ENCODE peak calls at places on chromosomes 2 and 18, in nine cellular contexts. One of them, this sample, is unnamed.

GRCh38 chr2:70301344-70302194 is at the start of gene FAM136A:
- DNase-seq in psoas muscle: peak; percentile 93
- DNase-seq in cardiac fibroblast: peak; percentile 80
- DNase-seq in prostate gland: peak; percentile 78
- DNase-seq in suprapubic skin: peak; percentile 91
- DNase-seq in stomach: peak; percentile 90
- DNase-seq in brain microvascular endothelial cell: peak; percentile 49
- DNase-seq in CD8-positive, alpha-beta T cell: peak; percentile 78
- DNase-seq in AG04450: peak; percentile 11
- DNase-seq in this sample: peak; percentile 10

GRCh38 chr18:9520666-9521065 is 45.4 kb downstream of the RALBP1 start:
- DNase-seq in psoas muscle: no peak
- DNase-seq in cardiac fibroblast: peak; percentile 28
- DNase-seq in prostate gland: no peak
- DNase-seq in suprapubic skin: no peak
- DNase-seq in stomach: no peak
- DNase-seq in brain microvascular endothelial cell: no peak
- DNase-seq in CD8-positive, alpha-beta T cell: no peak
- DNase-seq in AG04450: no peak
- DNase-seq in this sample: no peak

GRCh38 chr2:105783151-105783738 is 38.5 kb downstream of the NCK2 start:
- DNase-seq in psoas muscle: no peak
- DNase-seq in cardiac fibroblast: no peak
- DNase-seq in prostate gland: no peak
- DNase-seq in suprapubic skin: no peak
- DNase-seq in stomach: no peak
- DNase-seq in brain microvascular endothelial cell: no peak
- DNase-seq in CD8-positive, alpha-beta T cell: no peak
- DNase-seq in AG04450: no peak
- DNase-seq in this sample: no peak

GRCh38 chr2:10170256-10170655 is 47.7 kb downstream of the RRM2 start:
- DNase-seq in psoas muscle: no peak
- DNase-seq in cardiac fibroblast: peak; percentile 50
- DNase-seq in prostate gland: no peak
- DNase-seq in suprapubic skin: no peak
- DNase-seq in stomach: no peak
- DNase-seq in brain microvascular endothelial cell: no peak
- DNase-seq in CD8-positive, alpha-beta T cell: no peak
- DNase-seq in AG04450: no peak
- DNase-seq in this sample: peak; percentile 29

GRCh38 chr2:123359636-123360035 is 665.5 kb upstream of the CNTNAP5 start:
- DNase-seq in psoas muscle: no peak
- DNase-seq in cardiac fibroblast: no peak
- DNase-seq in prostate gland: no peak
- DNase-seq in suprapubic skin: no peak
- DNase-seq in stomach: no peak
- DNase-seq in brain microvascular endothelial cell: no peak
- DNase-seq in CD8-positive, alpha-beta T cell: no peak
- DNase-seq in AG04450: no peak
- DNase-seq in this sample: no peak

GRCh38 chr18:68219274-68219673 is 495.6 kb downstream of the TMX3 start:
- DNase-seq in psoas muscle: no peak
- DNase-seq in cardiac fibroblast: no peak
- DNase-seq in prostate gland: no peak
- DNase-seq in suprapubic skin: no peak
- DNase-seq in stomach: no peak
- DNase-seq in brain microvascular endothelial cell: no peak
- DNase-seq in CD8-positive, alpha-beta T cell: no peak
- DNase-seq in AG04450: no peak
- DNase-seq in this sample: no peak

GRCh38 chr18:42792731-42793130 is 322.8 kb downstream of the RIT2 start:
- DNase-seq in psoas muscle: no peak
- DNase-seq in cardiac fibroblast: peak; percentile 12
- DNase-seq in prostate gland: no peak
- DNase-seq in suprapubic skin: no peak
- DNase-seq in stomach: no peak
- DNase-seq in brain microvascular endothelial cell: peak; percentile 1
- DNase-seq in CD8-positive, alpha-beta T cell: no peak
- DNase-seq in AG04450: no peak
- DNase-seq in this sample: no peak

GRCh38 chr2:239092571-239093294 is 244.8 kb downstream of the TWIST2 start:
- DNase-seq in psoas muscle: no peak
- DNase-seq in cardiac fibroblast: no peak
- DNase-seq in prostate gland: no peak
- DNase-seq in suprapubic skin: no peak
- DNase-seq in stomach: no peak
- DNase-seq in brain microvascular endothelial cell: no peak
- DNase-seq in CD8-positive, alpha-beta T cell: no peak
- DNase-seq in AG04450: no peak
- DNase-seq in this sample: no peak

GRCh38 chr2:133338224-133338623 is 230.0 kb downstream of the NCKAP5 start:
- DNase-seq in psoas muscle: no peak
- DNase-seq in cardiac fibroblast: no peak
- DNase-seq in prostate gland: no peak
- DNase-seq in suprapubic skin: no peak
- DNase-seq in stomach: no peak
- DNase-seq in brain microvascular endothelial cell: no peak
- DNase-seq in CD8-positive, alpha-beta T cell: no peak
- DNase-seq in AG04450: peak; percentile 55
- DNase-seq in this sample: no peak

GRCh38 chr18:10798727-10799435 is 273.1 kb downstream of the NAPG start:
- DNase-seq in psoas muscle: no peak
- DNase-seq in cardiac fibroblast: peak; percentile 5
- DNase-seq in prostate gland: no peak
- DNase-seq in suprapubic skin: no peak
- DNase-seq in stomach: no peak
- DNase-seq in brain microvascular endothelial cell: peak; percentile 71
- DNase-seq in CD8-positive, alpha-beta T cell: no peak
- DNase-seq in AG04450: no peak
- DNase-seq in this sample: peak; percentile 14

GRCh38 chr2:111135910-111136297 is 15.2 kb downstream of the BCL2L11 start:
- DNase-seq in psoas muscle: peak; percentile 85
- DNase-seq in cardiac fibroblast: peak; percentile 45
- DNase-seq in prostate gland: no peak
- DNase-seq in suprapubic skin: no peak
- DNase-seq in stomach: no peak
- DNase-seq in brain microvascular endothelial cell: peak; percentile 48
- DNase-seq in CD8-positive, alpha-beta T cell: no peak
- DNase-seq in AG04450: no peak
- DNase-seq in this sample: no peak

GRCh38 chr2:228629251-228629650 is 447.8 kb upstream of the SPHKAP start:
- DNase-seq in psoas muscle: no peak
- DNase-seq in cardiac fibroblast: no peak
- DNase-seq in prostate gland: no peak
- DNase-seq in suprapubic skin: no peak
- DNase-seq in stomach: no peak
- DNase-seq in brain microvascular endothelial cell: no peak
- DNase-seq in CD8-positive, alpha-beta T cell: no peak
- DNase-seq in AG04450: no peak
- DNase-seq in this sample: no peak

GRCh38 chr2:55581875-55582547 is 35.4 kb downstream of the PPP4R3B start:
- DNase-seq in psoas muscle: peak; percentile 77
- DNase-seq in cardiac fibroblast: peak; percentile 57
- DNase-seq in prostate gland: no peak
- DNase-seq in suprapubic skin: no peak
- DNase-seq in stomach: no peak
- DNase-seq in brain microvascular endothelial cell: no peak
- DNase-seq in CD8-positive, alpha-beta T cell: no peak
- DNase-seq in AG04450: no peak
- DNase-seq in this sample: no peak

GRCh38 chr2:96102596-96103387 is 13.6 kb downstream of the ADRA2B start:
- DNase-seq in psoas muscle: no peak
- DNase-seq in cardiac fibroblast: no peak
- DNase-seq in prostate gland: no peak
- DNase-seq in suprapubic skin: peak; percentile 55
- DNase-seq in stomach: peak; percentile 20
- DNase-seq in brain microvascular endothelial cell: no peak
- DNase-seq in CD8-positive, alpha-beta T cell: no peak
- DNase-seq in AG04450: no peak
- DNase-seq in this sample: no peak

GRCh38 chr18:7084766-7085080 is 32.9 kb downstream of the LAMA1 start:
- DNase-seq in psoas muscle: no peak
- DNase-seq in cardiac fibroblast: peak; percentile 91
- DNase-seq in prostate gland: no peak
- DNase-seq in suprapubic skin: no peak
- DNase-seq in stomach: no peak
- DNase-seq in brain microvascular endothelial cell: peak; percentile 49
- DNase-seq in CD8-positive, alpha-beta T cell: no peak
- DNase-seq in AG04450: peak; percentile 38
- DNase-seq in this sample: peak; percentile 58

DNA sequence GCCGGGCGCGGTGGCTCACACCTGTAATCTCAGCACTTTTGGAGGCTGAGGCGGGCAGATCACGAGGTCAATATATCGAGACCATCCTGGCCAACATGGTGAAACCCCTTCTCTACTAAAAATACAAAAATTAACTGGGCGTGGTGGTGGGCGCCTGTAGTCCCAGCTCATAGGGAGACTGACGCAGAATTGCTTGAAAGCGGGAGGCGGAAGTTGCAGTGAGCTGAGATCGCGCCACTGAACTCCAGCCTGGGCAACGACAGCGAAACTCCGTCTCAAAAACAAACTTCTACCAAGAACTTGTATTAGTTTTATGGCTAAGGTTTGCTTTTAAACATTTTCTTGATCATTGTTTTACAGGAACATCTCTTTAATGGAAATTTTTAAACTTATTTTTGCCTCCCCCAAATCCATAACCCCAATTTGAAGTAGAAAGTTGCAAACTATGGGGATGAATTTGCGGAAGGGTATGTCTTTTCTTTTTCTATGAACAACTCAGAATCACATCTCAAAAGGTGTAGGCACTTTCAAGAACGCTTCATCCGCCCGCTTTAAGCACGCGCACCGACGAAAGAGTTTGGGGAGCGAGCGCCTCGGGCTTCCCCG is 46.8 kb upstream of the PTMA start:
- DNase-seq in psoas muscle: no peak
- DNase-seq in cardiac fibroblast: no peak
- DNase-seq in prostate gland: no peak
- DNase-seq in suprapubic skin: no peak
- DNase-seq in stomach: no peak
- DNase-seq in brain microvascular endothelial cell: no peak
- DNase-seq in CD8-positive, alpha-beta T cell: no peak
- DNase-seq in AG04450: no peak
- DNase-seq in this sample: no peak
- H3K4me3 ChIP-seq in psoas muscle: peak overlapping the region; percentile 67
- H3K4me3 ChIP-seq in cardiac fibroblast: peak overlapping the region; percentile 29
- H3K4me3 ChIP-seq in prostate gland: peak overlapping the region; percentile 46
- H3K4me3 ChIP-seq in suprapubic skin: peak overlapping the region; percentile 49
- H3K4me3 ChIP-seq in stomach: peak overlapping the region; percentile 44
- H3K4me3 ChIP-seq in brain microvascular endothelial cell: peak overlapping the region; percentile 30
- H3K4me3 ChIP-seq in CD8-positive, alpha-beta T cell: peak overlapping the region; percentile 82
- H3K4me3 ChIP-seq in AG04450: peak overlapping the region; percentile 41
- H3K4me3 ChIP-seq in this sample: peak overlapping the region; percentile 22

GRCh38 chr2:26330114-26330581 is 15.8 kb upstream of the SELENOI start:
- DNase-seq in psoas muscle: peak; percentile 93
- DNase-seq in cardiac fibroblast: peak; percentile 85
- DNase-seq in prostate gland: peak; percentile 87
- DNase-seq in suprapubic skin: peak; percentile 95
- DNase-seq in stomach: peak; percentile 91
- DNase-seq in brain microvascular endothelial cell: peak; percentile 85
- DNase-seq in CD8-positive, alpha-beta T cell: peak; percentile 68
- DNase-seq in AG04450: peak; percentile 53
- DNase-seq in this sample: peak; percentile 32

GRCh38 chr2:26327291-26328272 is 18.4 kb upstream of the SELENOI start:
- DNase-seq in psoas muscle: no peak
- DNase-seq in cardiac fibroblast: peak; percentile 65
- DNase-seq in prostate gland: no peak
- DNase-seq in suprapubic skin: no peak
- DNase-seq in stomach: no peak
- DNase-seq in brain microvascular endothelial cell: peak; percentile 6
- DNase-seq in CD8-positive, alpha-beta T cell: no peak
- DNase-seq in AG04450: no peak
- DNase-seq in this sample: no peak

GRCh38 chr2:26326514-26326913 is 19.4 kb upstream of the SELENOI start:
- DNase-seq in psoas muscle: no peak
- DNase-seq in cardiac fibroblast: peak; percentile 44
- DNase-seq in prostate gland: no peak
- DNase-seq in suprapubic skin: no peak
- DNase-seq in stomach: no peak
- DNase-seq in brain microvascular endothelial cell: no peak
- DNase-seq in CD8-positive, alpha-beta T cell: no peak
- DNase-seq in AG04450: no peak
- DNase-seq in this sample: no peak

GRCh38 chr2:26325851-26326250 is 20.1 kb upstream of the SELENOI start:
- DNase-seq in psoas muscle: no peak
- DNase-seq in cardiac fibroblast: peak; percentile 66
- DNase-seq in prostate gland: no peak
- DNase-seq in suprapubic skin: no peak
- DNase-seq in stomach: no peak
- DNase-seq in brain microvascular endothelial cell: no peak
- DNase-seq in CD8-positive, alpha-beta T cell: no peak
- DNase-seq in AG04450: no peak
- DNase-seq in this sample: no peak

GRCh38 chr2:26324903-26325302 is 21.0 kb upstream of the SELENOI start:
- DNase-seq in psoas muscle: no peak
- DNase-seq in cardiac fibroblast: no peak
- DNase-seq in prostate gland: no peak
- DNase-seq in suprapubic skin: no peak
- DNase-seq in stomach: no peak
- DNase-seq in brain microvascular endothelial cell: no peak
- DNase-seq in CD8-positive, alpha-beta T cell: no peak
- DNase-seq in AG04450: no peak
- DNase-seq in this sample: no peak
- TF ChIP-seq CTCF in psoas muscle: no peak
- TF ChIP-seq CTCF in cardiac fibroblast: no peak
- TF ChIP-seq CTCF in prostate gland: no peak
- TF ChIP-seq CTCF in suprapubic skin: no peak
- TF ChIP-seq CTCF in stomach: no peak
- TF ChIP-seq CTCF in brain microvascular endothelial cell: no peak
- TF ChIP-seq CTCF in CD8-positive, alpha-beta T cell: no peak
- TF ChIP-seq CTCF in AG04450: no peak
- TF ChIP-seq CTCF in this sample: no peak

GRCh38 chr2:230643576-230644291 is 68.9 kb upstream of the CAB39 start:
- DNase-seq in psoas muscle: no peak
- DNase-seq in cardiac fibroblast: peak; percentile 18
- DNase-seq in prostate gland: no peak
- DNase-seq in suprapubic skin: peak; percentile 78
- DNase-seq in stomach: peak; percentile 38
- DNase-seq in brain microvascular endothelial cell: no peak
- DNase-seq in CD8-positive, alpha-beta T cell: no peak
- DNase-seq in AG04450: no peak
- DNase-seq in this sample: no peak
- H3K4me3 ChIP-seq in psoas muscle: no peak overlapping the region
- H3K4me3 ChIP-seq in cardiac fibroblast: no peak overlapping the region
- H3K4me3 ChIP-seq in prostate gland: no peak overlapping the region
- H3K4me3 ChIP-seq in suprapubic skin: no peak overlapping the region
- H3K4me3 ChIP-seq in stomach: no peak overlapping the region
- H3K4me3 ChIP-seq in brain microvascular endothelial cell: no peak overlapping the region
- H3K4me3 ChIP-seq in CD8-positive, alpha-beta T cell: peak overlapping the region; percentile 28
- H3K4me3 ChIP-seq in AG04450: no peak overlapping the region
- H3K4me3 ChIP-seq in this sample: no peak overlapping the region

DNA sequence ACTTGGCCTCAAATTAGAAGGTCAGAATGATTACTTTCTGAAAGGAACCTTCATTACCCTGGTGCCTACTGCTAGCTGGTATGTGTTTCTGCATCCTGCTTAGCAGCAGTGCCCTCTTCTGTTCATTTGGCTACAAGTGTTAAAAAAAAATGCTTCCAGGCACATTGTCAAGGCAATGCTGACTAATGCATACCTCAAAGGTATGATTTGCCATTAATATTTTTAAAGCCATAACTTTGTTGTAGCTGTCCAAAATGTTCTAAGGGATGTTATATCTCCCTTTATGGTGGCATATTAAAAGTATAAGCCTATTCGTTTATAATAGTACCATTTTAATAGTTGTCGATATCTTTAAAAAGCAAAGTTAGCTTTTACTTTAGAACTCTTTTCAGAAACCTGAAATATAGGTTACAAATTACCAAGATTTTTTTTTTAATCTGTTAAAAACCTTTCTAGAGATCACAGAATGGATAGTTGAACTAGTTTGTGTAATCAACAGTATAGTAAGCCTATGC is 52.0 kb upstream of the FAM171B start:
- DNase-seq in psoas muscle: no peak
- DNase-seq in cardiac fibroblast: peak; percentile 88
- DNase-seq in prostate gland: peak; percentile 51
- DNase-seq in suprapubic skin: no peak
- DNase-seq in stomach: no peak
- DNase-seq in brain microvascular endothelial cell: peak; percentile 59
- DNase-seq in CD8-positive, alpha-beta T cell: no peak
- DNase-seq in AG04450: peak; percentile 48
- DNase-seq in this sample: peak; percentile 31
- TF ChIP-seq CTCF in psoas muscle: peak; percentile 79
- TF ChIP-seq CTCF in cardiac fibroblast: peak; percentile 69
- TF ChIP-seq CTCF in prostate gland: peak; percentile 76
- TF ChIP-seq CTCF in suprapubic skin: peak; percentile 25
- TF ChIP-seq CTCF in stomach: no peak
- TF ChIP-seq CTCF in brain microvascular endothelial cell: peak; percentile 81
- TF ChIP-seq CTCF in CD8-positive, alpha-beta T cell: peak; percentile 59
- TF ChIP-seq CTCF in AG04450: peak; percentile 76
- TF ChIP-seq CTCF in this sample: peak; percentile 77